ENCODE peak calls at places on chromosomes 5 and 9, in six cellular contexts. One of them, this sample, is unnamed.
A peak's percentile ranks its signal among the peaks of the same experiment; 100 is the strongest.

GRCh38 chr9:134031071-134031470 is 5.8 kb downstream of the BRD3OS start:
- DNase-seq in A673: no peak
- DNase-seq in transverse colon: no peak
- DNase-seq in mesenchymal stem cell: no peak
- DNase-seq in Karpas-422: no peak
- DNase-seq in AG04449: no peak
- DNase-seq in this sample: no peak

GRCh38 chr9:89732295-89732951 is 127.6 kb downstream of the GADD45G start:
- DNase-seq in A673: no peak
- DNase-seq in transverse colon: no peak
- DNase-seq in mesenchymal stem cell: peak; percentile 58
- DNase-seq in Karpas-422: no peak
- DNase-seq in AG04449: no peak
- DNase-seq in this sample: no peak

GRCh38 chr5:38497946-38498345 is 58.5 kb downstream of the LIFR start:
- DNase-seq in A673: peak; percentile 34
- DNase-seq in transverse colon: no peak
- DNase-seq in mesenchymal stem cell: peak; percentile 56
- DNase-seq in Karpas-422: no peak
- DNase-seq in AG04449: no peak
- DNase-seq in this sample: no peak

GRCh38 chr9:74218374-74219063 is 278.6 kb upstream of the RORB start:
- DNase-seq in A673: no peak
- DNase-seq in transverse colon: no peak
- DNase-seq in mesenchymal stem cell: no peak
- DNase-seq in Karpas-422: no peak
- DNase-seq in AG04449: no peak
- DNase-seq in this sample: no peak

GRCh38 chr9:92455217-92455616 is 27.1 kb downstream of the ASPN start:
- DNase-seq in A673: peak; percentile 22
- DNase-seq in transverse colon: no peak
- DNase-seq in mesenchymal stem cell: no peak
- DNase-seq in Karpas-422: peak; percentile 69
- DNase-seq in AG04449: no peak
- DNase-seq in this sample: no peak

GRCh38 chr5:133926960-133927615 is 41.3 kb downstream of the C5orf15 start:
- DNase-seq in A673: no peak
- DNase-seq in transverse colon: no peak
- DNase-seq in mesenchymal stem cell: no peak
- DNase-seq in Karpas-422: no peak
- DNase-seq in AG04449: no peak
- DNase-seq in this sample: peak; percentile 17

GRCh38 chr5:153780876-153781275 is 257.8 kb downstream of the FAM114A2 start:
- DNase-seq in A673: no peak
- DNase-seq in transverse colon: no peak
- DNase-seq in mesenchymal stem cell: no peak
- DNase-seq in Karpas-422: no peak
- DNase-seq in AG04449: no peak
- DNase-seq in this sample: no peak

GRCh38 chr5:176535101-176535654 is 2.0 kb downstream of the RNF44 start:
- DNase-seq in A673: no peak
- DNase-seq in transverse colon: peak; percentile 73
- DNase-seq in mesenchymal stem cell: peak; percentile 32
- DNase-seq in Karpas-422: peak; percentile 80
- DNase-seq in AG04449: no peak
- DNase-seq in this sample: no peak

GRCh38 chr5:16392718-16393117 is 72.9 kb downstream of the ZNF622 start:
- DNase-seq in A673: peak; percentile 88
- DNase-seq in transverse colon: no peak
- DNase-seq in mesenchymal stem cell: no peak
- DNase-seq in Karpas-422: no peak
- DNase-seq in AG04449: no peak
- DNase-seq in this sample: no peak

GRCh38 chr9:136700959-136701664 is 11.3 kb upstream of the DIPK1B start:
- DNase-seq in A673: no peak
- DNase-seq in transverse colon: peak; percentile 41
- DNase-seq in mesenchymal stem cell: no peak
- DNase-seq in Karpas-422: no peak
- DNase-seq in AG04449: no peak
- DNase-seq in this sample: no peak

GRCh38 chr9:113646946-113647914 is 183.7 kb downstream of the RGS3 start:
- DNase-seq in A673: no peak
- DNase-seq in transverse colon: no peak
- DNase-seq in mesenchymal stem cell: no peak
- DNase-seq in Karpas-422: no peak
- DNase-seq in AG04449: no peak
- DNase-seq in this sample: no peak

GRCh38 chr9:34185778-34186551 is 7.1 kb downstream of the UBAP1 start:
- DNase-seq in A673: peak; percentile 81
- DNase-seq in transverse colon: no peak
- DNase-seq in mesenchymal stem cell: peak; percentile 94
- DNase-seq in Karpas-422: no peak
- DNase-seq in AG04449: peak; percentile 90
- DNase-seq in this sample: peak; percentile 30

GRCh38 chr5:38257236-38258036 is 923 bp upstream of the EGFLAM start:
- DNase-seq in A673: no peak
- DNase-seq in transverse colon: no peak
- DNase-seq in mesenchymal stem cell: peak; percentile 9
- DNase-seq in Karpas-422: no peak
- DNase-seq in AG04449: no peak
- DNase-seq in this sample: no peak

GRCh38 chr9:129143461-129143927 is 32.3 kb downstream of the PTPA start:
- DNase-seq in A673: no peak
- DNase-seq in transverse colon: peak; percentile 37
- DNase-seq in mesenchymal stem cell: peak; percentile 94
- DNase-seq in Karpas-422: no peak
- DNase-seq in AG04449: no peak
- DNase-seq in this sample: no peak

GRCh38 chr5:148403344-148403743 is 19.6 kb downstream of the FBXO38 start:
- DNase-seq in A673: no peak
- DNase-seq in transverse colon: no peak
- DNase-seq in mesenchymal stem cell: no peak
- DNase-seq in Karpas-422: peak; percentile 81
- DNase-seq in AG04449: no peak
- DNase-seq in this sample: no peak
- H3K4me3 ChIP-seq in A673: no peak overlapping the region
- H3K4me3 ChIP-seq in transverse colon: no peak overlapping the region
- H3K4me3 ChIP-seq in mesenchymal stem cell: no peak overlapping the region
- H3K4me3 ChIP-seq in Karpas-422: peak overlapping the region; percentile 37
- H3K4me3 ChIP-seq in AG04449: no peak overlapping the region
- H3K4me3 ChIP-seq in this sample: no peak overlapping the region

GRCh38 chr9:91302831-91303230 is 58.9 kb downstream of the AUH start:
- DNase-seq in A673: peak; percentile 17
- DNase-seq in transverse colon: no peak
- DNase-seq in mesenchymal stem cell: peak; percentile 76
- DNase-seq in Karpas-422: no peak
- DNase-seq in AG04449: peak; percentile 46
- DNase-seq in this sample: peak; percentile 45
- H3K4me3 ChIP-seq in A673: no peak overlapping the region
- H3K4me3 ChIP-seq in transverse colon: no peak overlapping the region
- H3K4me3 ChIP-seq in mesenchymal stem cell: no peak overlapping the region
- H3K4me3 ChIP-seq in Karpas-422: no peak overlapping the region
- H3K4me3 ChIP-seq in AG04449: no peak overlapping the region
- H3K4me3 ChIP-seq in this sample: no peak overlapping the region

GRCh38 chr5:170296036-170296934 is 1.3 kb downstream of the LCP2 start:
- DNase-seq in A673: no peak
- DNase-seq in transverse colon: no peak
- DNase-seq in mesenchymal stem cell: no peak
- DNase-seq in Karpas-422: no peak
- DNase-seq in AG04449: no peak
- DNase-seq in this sample: no peak
- H3K4me3 ChIP-seq in A673: no peak overlapping the region
- H3K4me3 ChIP-seq in transverse colon: peak overlapping the region; percentile 35
- H3K4me3 ChIP-seq in mesenchymal stem cell: no peak overlapping the region
- H3K4me3 ChIP-seq in Karpas-422: no peak overlapping the region
- H3K4me3 ChIP-seq in AG04449: no peak overlapping the region
- H3K4me3 ChIP-seq in this sample: no peak overlapping the region

DNA sequence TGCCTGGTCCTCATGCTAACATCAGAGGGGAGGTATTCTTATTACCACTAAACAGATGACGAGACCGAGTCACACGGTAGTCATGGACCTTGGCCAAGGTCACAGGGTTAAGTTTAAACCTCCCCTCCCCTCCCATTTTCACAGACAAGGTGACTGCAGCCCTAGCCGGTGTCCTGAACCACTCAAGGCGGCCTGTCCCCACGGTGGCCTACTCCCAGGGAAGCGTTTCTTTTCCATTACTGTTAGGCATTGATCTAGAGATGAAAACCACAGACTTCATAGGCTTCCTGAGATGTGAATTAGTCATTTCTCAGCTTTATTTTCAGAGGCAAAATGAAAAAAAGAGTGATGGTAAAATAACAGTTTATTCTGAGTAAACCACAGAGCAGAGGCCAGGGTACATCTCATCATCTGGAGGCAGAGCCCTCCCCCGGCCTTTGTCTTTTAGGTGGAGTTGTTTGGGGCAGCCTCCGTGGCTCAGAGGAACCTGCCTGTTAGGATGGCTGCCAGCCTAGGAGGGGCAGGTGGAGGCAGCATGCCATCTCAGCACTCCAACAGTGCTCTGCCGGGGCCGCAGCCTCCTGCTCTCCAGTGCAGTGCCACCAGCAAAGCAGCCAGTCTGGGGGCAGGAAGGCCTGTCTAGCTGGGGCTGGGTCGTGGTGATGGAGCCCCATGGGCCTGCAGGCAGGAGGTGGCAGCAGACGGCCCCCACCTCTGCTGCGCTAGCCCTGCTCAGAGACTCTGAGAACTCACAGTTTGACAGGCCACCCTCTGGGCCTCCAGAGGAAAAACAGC is 71.2 kb downstream of the RAPGEF1 start:
- DNase-seq in A673: peak; percentile 50
- DNase-seq in transverse colon: no peak
- DNase-seq in mesenchymal stem cell: peak; percentile 88
- DNase-seq in Karpas-422: no peak
- DNase-seq in AG04449: no peak
- DNase-seq in this sample: no peak
- H3K4me3 ChIP-seq in A673: no peak overlapping the region
- H3K4me3 ChIP-seq in transverse colon: no peak overlapping the region
- H3K4me3 ChIP-seq in mesenchymal stem cell: no peak overlapping the region
- H3K4me3 ChIP-seq in Karpas-422: no peak overlapping the region
- H3K4me3 ChIP-seq in AG04449: no peak overlapping the region
- H3K4me3 ChIP-seq in this sample: no peak overlapping the region

GRCh38 chr9:14313378-14313940 is 482 bp downstream of the NFIB start:
- DNase-seq in A673: no peak
- DNase-seq in transverse colon: peak; percentile 33
- DNase-seq in mesenchymal stem cell: peak; percentile 47
- DNase-seq in Karpas-422: no peak
- DNase-seq in AG04449: no peak
- DNase-seq in this sample: no peak

GRCh38 chr9:14313951-14314423 is at the start of gene NFIB:
- DNase-seq in A673: no peak
- DNase-seq in transverse colon: peak; percentile 36
- DNase-seq in mesenchymal stem cell: peak; percentile 46
- DNase-seq in Karpas-422: no peak
- DNase-seq in AG04449: no peak
- DNase-seq in this sample: no peak

GRCh38 chr9:14310247-14310646 is 3.7 kb downstream of the NFIB start:
- DNase-seq in A673: no peak
- DNase-seq in transverse colon: no peak
- DNase-seq in mesenchymal stem cell: no peak
- DNase-seq in Karpas-422: no peak
- DNase-seq in AG04449: no peak
- DNase-seq in this sample: no peak

GRCh38 chr9:14312721-14313377 is 1.1 kb downstream of the NFIB start:
- DNase-seq in A673: no peak
- DNase-seq in transverse colon: peak; percentile 17
- DNase-seq in mesenchymal stem cell: peak; percentile 14
- DNase-seq in Karpas-422: no peak
- DNase-seq in AG04449: no peak
- DNase-seq in this sample: no peak

GRCh38 chr9:14311940-14312572 is 1.9 kb downstream of the NFIB start:
- DNase-seq in A673: no peak
- DNase-seq in transverse colon: no peak
- DNase-seq in mesenchymal stem cell: no peak
- DNase-seq in Karpas-422: no peak
- DNase-seq in AG04449: no peak
- DNase-seq in this sample: no peak
- H3K4me3 ChIP-seq in A673: peak overlapping the region; percentile 79
- H3K4me3 ChIP-seq in transverse colon: peak overlapping the region; percentile 73
- H3K4me3 ChIP-seq in mesenchymal stem cell: peak overlapping the region; percentile 98
- H3K4me3 ChIP-seq in Karpas-422: no peak overlapping the region
- H3K4me3 ChIP-seq in AG04449: no peak overlapping the region
- H3K4me3 ChIP-seq in this sample: no peak overlapping the region

GRCh38 chr5:174312270-174312617 is 266.7 kb downstream of the NSG2 start:
- DNase-seq in A673: no peak
- DNase-seq in transverse colon: no peak
- DNase-seq in mesenchymal stem cell: no peak
- DNase-seq in Karpas-422: no peak
- DNase-seq in AG04449: no peak
- DNase-seq in this sample: no peak

GRCh38 chr5:174311531-174312269 is 266.2 kb downstream of the NSG2 start:
- DNase-seq in A673: peak; percentile 69
- DNase-seq in transverse colon: peak; percentile 64
- DNase-seq in mesenchymal stem cell: peak; percentile 58
- DNase-seq in Karpas-422: peak; percentile 76
- DNase-seq in AG04449: no peak
- DNase-seq in this sample: no peak

GRCh38 chr5:174310243-174310642 is 264.7 kb downstream of the NSG2 start:
- DNase-seq in A673: no peak
- DNase-seq in transverse colon: no peak
- DNase-seq in mesenchymal stem cell: no peak
- DNase-seq in Karpas-422: no peak
- DNase-seq in AG04449: no peak
- DNase-seq in this sample: no peak

GRCh38 chr5:174312641-174313040 is 267.1 kb downstream of the NSG2 start:
- DNase-seq in A673: no peak
- DNase-seq in transverse colon: no peak
- DNase-seq in mesenchymal stem cell: no peak
- DNase-seq in Karpas-422: no peak
- DNase-seq in AG04449: no peak
- DNase-seq in this sample: no peak

GRCh38 chr5:174311121-174311520 is 265.6 kb downstream of the NSG2 start:
- DNase-seq in A673: no peak
- DNase-seq in transverse colon: no peak
- DNase-seq in mesenchymal stem cell: no peak
- DNase-seq in Karpas-422: no peak
- DNase-seq in AG04449: no peak
- DNase-seq in this sample: no peak
- H3K4me3 ChIP-seq in A673: no peak overlapping the region
- H3K4me3 ChIP-seq in transverse colon: no peak overlapping the region
- H3K4me3 ChIP-seq in mesenchymal stem cell: no peak overlapping the region
- H3K4me3 ChIP-seq in Karpas-422: no peak overlapping the region
- H3K4me3 ChIP-seq in AG04449: no peak overlapping the region
- H3K4me3 ChIP-seq in this sample: no peak overlapping the region

This sample was measured in HFF-Myc.